ENCODE peak calls at places on chromosomes 1 and 21, in four cellular contexts. One of them, this sample, is unnamed. For H3K36me3, the result is how much of the 10 kb centered on the place peaks cover.

GRCh38 chr21:43585514-43585913 is 73.8 kb downstream of the HSF2BP start:
- DNase-seq in heart right ventricle: no peak
- DNase-seq in psoas muscle: no peak
- DNase-seq in right lobe of liver: no peak
- DNase-seq in this sample: no peak

GRCh38 chr21:42110691-42111469 is 39.8 kb downstream of the UMODL1 start:
- DNase-seq in heart right ventricle: no peak
- DNase-seq in psoas muscle: no peak
- DNase-seq in right lobe of liver: no peak
- DNase-seq in this sample: no peak

GRCh38 chr21:39001341-39001740 is 181.9 kb downstream of the PSMG1 start:
- DNase-seq in heart right ventricle: no peak
- DNase-seq in psoas muscle: no peak
- DNase-seq in right lobe of liver: no peak
- DNase-seq in this sample: no peak

GRCh38 chr1:102886638-102887037 is 221.7 kb downstream of the COL11A1 start:
- DNase-seq in heart right ventricle: no peak
- DNase-seq in psoas muscle: no peak
- DNase-seq in right lobe of liver: no peak
- DNase-seq in this sample: no peak

GRCh38 chr21:32994305-32994704 is 31.4 kb upstream of the OLIG2 start:
- DNase-seq in heart right ventricle: no peak
- DNase-seq in psoas muscle: no peak
- DNase-seq in right lobe of liver: no peak
- DNase-seq in this sample: peak

GRCh38 chr1:231252336-231252735 is 11.3 kb downstream of the GNPAT start:
- DNase-seq in heart right ventricle: no peak
- DNase-seq in psoas muscle: no peak
- DNase-seq in right lobe of liver: no peak
- DNase-seq in this sample: no peak

GRCh38 chr1:15220024-15220392 is 27.0 kb upstream of the FHAD1 start:
- DNase-seq in heart right ventricle: no peak
- DNase-seq in psoas muscle: no peak
- DNase-seq in right lobe of liver: no peak
- DNase-seq in this sample: no peak

GRCh38 chr1:86052948-86053698 is 103.4 kb downstream of the COL24A1 start:
- DNase-seq in heart right ventricle: no peak
- DNase-seq in psoas muscle: no peak
- DNase-seq in right lobe of liver: no peak
- DNase-seq in this sample: no peak

GRCh38 chr1:180563013-180563827 is 4.5 kb downstream of the OVAAL start:
- DNase-seq in heart right ventricle: no peak
- DNase-seq in psoas muscle: no peak
- DNase-seq in right lobe of liver: no peak
- DNase-seq in this sample: peak

DNA sequence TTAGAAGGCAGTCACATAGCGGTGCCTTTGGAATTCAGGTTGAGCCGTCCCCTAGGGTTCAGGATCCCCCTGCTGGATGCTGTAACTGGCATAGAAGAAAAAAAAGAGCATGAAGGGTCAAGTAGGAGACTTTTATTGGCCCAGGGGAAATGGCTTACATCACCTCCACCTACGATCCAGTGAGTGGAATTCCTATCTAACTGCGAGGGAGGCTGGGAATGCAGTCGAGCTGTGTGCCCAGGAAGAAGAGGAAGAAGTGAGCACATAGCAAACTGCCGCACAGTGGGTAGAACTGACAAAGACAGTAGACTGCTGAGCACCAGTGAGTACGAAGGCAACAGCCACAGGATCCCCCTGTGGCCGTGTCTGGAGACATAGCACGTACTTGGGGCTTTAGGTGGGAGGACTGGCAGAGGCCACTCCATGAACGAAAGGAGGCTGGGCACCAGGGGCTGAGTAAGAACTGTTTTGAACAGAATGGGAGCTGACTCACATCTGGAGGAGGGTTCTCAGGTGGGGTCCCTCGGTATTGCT is 79.2 kb downstream of the RNF220 start:
- DNase-seq in heart right ventricle: no peak
- DNase-seq in psoas muscle: no peak
- DNase-seq in right lobe of liver: no peak
- DNase-seq in this sample: peak
- H3K27ac ChIP-seq in heart right ventricle: peak
- H3K27ac ChIP-seq in psoas muscle: peak
- H3K27ac ChIP-seq in right lobe of liver: no peak
- H3K27ac ChIP-seq in this sample: no peak

DNA sequence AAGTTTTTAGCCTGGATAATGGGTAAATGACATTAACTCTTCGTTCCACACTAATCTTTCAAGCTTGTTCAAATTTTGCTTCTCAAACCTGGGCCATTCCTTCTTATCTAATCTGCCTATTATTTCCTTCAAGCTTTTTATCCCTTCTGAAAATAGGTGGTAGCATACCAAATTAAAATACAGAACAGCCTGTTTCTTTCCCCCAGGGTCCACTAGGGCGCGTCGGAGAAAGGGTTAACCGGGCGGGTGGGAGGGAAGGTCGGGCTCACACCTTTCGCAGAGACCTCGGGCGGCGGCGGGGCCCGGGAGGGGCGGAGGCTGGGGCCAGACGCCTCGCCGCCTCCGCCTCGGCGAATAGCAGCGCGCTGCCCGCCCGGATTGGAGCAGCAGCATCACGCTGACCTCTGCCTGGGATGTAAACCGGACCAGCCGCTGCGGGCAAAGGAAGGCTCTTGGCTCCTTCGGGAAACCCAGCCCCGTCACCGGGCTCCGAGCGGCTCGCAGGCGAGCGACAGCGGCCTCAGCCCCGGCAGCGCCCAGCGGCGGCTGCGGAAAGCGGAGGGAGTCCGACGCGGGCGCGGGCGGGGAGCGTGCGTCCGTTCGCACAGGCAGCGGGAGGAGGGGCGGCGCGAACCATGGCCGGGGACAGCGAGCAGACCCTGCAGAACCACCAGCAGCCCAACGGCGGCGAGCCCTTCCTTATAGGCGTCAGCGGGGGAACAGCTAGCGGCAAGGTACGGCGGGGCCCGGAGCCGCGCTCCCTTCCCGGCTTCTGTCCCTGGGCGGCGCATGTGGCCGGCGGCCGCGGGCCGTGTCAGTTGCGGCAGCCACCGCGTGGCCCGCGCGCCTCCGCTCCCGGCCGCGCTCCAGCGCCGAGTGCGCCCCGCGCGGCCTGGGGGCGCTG is at the start of gene UCK2:
- DNase-seq in heart right ventricle: peak
- DNase-seq in psoas muscle: peak
- DNase-seq in right lobe of liver: peak
- DNase-seq in this sample: peak
- TF ChIP-seq CTCF in heart right ventricle: peak
- TF ChIP-seq CTCF in psoas muscle: peak
- TF ChIP-seq CTCF in right lobe of liver: no peak
- TF ChIP-seq CTCF in this sample: peak

DNA sequence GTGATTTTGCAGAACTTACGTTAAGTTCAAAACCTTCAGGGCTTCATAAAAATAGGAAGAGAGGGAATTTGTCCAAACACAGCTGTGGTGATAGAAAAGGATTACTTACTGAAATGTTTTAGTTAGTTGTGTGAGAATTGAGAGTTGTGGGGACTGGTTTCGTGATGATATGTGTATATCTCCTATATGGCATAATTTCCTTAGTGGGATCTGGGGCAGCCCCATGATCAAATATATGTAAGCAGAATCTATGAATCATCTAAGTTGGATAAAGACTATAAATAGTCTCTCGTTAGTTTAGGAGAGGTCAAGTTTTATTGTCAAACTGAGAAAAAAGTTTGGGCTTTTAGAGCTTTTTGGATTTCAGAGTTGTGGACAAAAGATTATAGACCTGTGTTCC is 14.9 kb downstream of the MTR start:
- DNase-seq in heart right ventricle: no peak
- DNase-seq in psoas muscle: no peak
- DNase-seq in right lobe of liver: no peak
- DNase-seq in this sample: no peak
- H3K36me3 ChIP-seq in heart right ventricle: under half
- H3K36me3 ChIP-seq in psoas muscle: half or more
- H3K36me3 ChIP-seq in right lobe of liver: under half
- H3K36me3 ChIP-seq in this sample: under half

GRCh38 chr21:37496972-37497371 is 130.4 kb downstream of the DYRK1A start:
- DNase-seq in heart right ventricle: no peak
- DNase-seq in psoas muscle: no peak
- DNase-seq in right lobe of liver: no peak
- DNase-seq in this sample: no peak
- H3K27ac ChIP-seq in heart right ventricle: no peak
- H3K27ac ChIP-seq in psoas muscle: peak
- H3K27ac ChIP-seq in right lobe of liver: no peak
- H3K27ac ChIP-seq in this sample: no peak

DNA sequence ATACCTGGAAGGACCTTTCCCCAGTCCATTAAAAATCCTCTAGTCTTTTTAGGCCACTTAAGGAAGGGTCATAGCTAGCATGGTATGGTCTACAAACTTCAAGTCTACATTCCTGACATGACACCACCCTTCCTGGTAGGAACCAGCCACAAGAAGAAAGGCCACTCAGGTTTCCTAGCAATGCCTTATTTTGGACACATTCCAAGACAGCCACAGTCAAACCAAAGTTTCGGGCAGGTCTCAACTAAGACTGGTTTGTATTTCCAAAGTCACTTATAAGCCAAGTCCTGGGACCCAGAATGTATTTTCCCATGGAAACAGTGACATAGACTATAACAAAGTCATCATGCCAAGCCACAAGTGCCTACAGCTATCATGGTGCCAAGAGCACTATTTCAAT is 50.6 kb upstream of the SLC44A3 start:
- DNase-seq in heart right ventricle: no peak
- DNase-seq in psoas muscle: no peak
- DNase-seq in right lobe of liver: no peak
- DNase-seq in this sample: no peak
- TF ChIP-seq CTCF in heart right ventricle: no peak
- TF ChIP-seq CTCF in psoas muscle: no peak
- TF ChIP-seq CTCF in right lobe of liver: no peak
- TF ChIP-seq CTCF in this sample: no peak

This sample was measured in brain microvascular endothelial cell.